ENCODE peak calls at places on chromosome 13, in eight cellular contexts. D is fibroblast of the conjunctiva; I is amniotic stem cell; A is GM12878; B is left cardiac atrium; R is activated CD4-positive, alpha-beta T cell treated with anti-CD3 and anti-CD28 coated beads, Interleukin-2, amount 50 U/mL, for 1 hour; Q is SK-N-SH; G is CD4-positive, alpha-beta T cell. O is an unnamed sample.
A peak's percentile ranks its signal among the peaks of the same experiment; 100 is the strongest.

GRCh38 chr13:50384724-50385123 is 369.5 kb downstream of the KCNRG start:
- DNase-seq in D (no peak), I (no peak), A (no peak), B (no peak), R (no peak), Q (no peak), G (no peak), O (no peak)

GRCh38 chr13:73167046-73167820 is 108.4 kb downstream of the KLF5 start:
- DNase-seq in D (no peak), I (no peak), A (no peak), B (no peak), R (no peak), Q (no peak), G (no peak), O (no peak)

GRCh38 chr13:99657848-99658265 is 156.6 kb downstream of the TM9SF2 start:
- DNase-seq in D (no peak), I (no peak), A (no peak), B (peak; percentile 55), R (peak; percentile 9), Q (peak; percentile 28), G (peak; percentile 30), O (no peak)

GRCh38 chr13:31369213-31369612 is 169.4 kb downstream of the B3GLCT start:
- DNase-seq in D (no peak), I (no peak), A (no peak), B (no peak), R (no peak), Q (no peak), G (no peak), O (no peak)

GRCh38 chr13:66640231-66640630 is 589.9 kb downstream of the PCDH9 start:
- DNase-seq in D (no peak), I (no peak), A (no peak), B (no peak), R (no peak), Q (no peak), G (no peak), O (no peak)

GRCh38 chr13:97257800-97258799 is 36.0 kb downstream of the MBNL2 start:
- DNase-seq in D (peak; percentile 68), I (peak; percentile 66), A (peak; percentile 37), B (peak; percentile 75), R (peak; percentile 4), Q (no peak), G (no peak), O (peak; percentile 86)

GRCh38 chr13:107964356-107964755 is 251.0 kb downstream of the LIG4 start:
- DNase-seq in D (no peak), I (no peak), A (no peak), B (no peak), R (no peak), Q (no peak), G (no peak), O (no peak)

GRCh38 chr13:113006660-113007059 is 37.6 kb downstream of the MCF2L start:
- DNase-seq in D (no peak), I (no peak), A (no peak), B (no peak), R (no peak), Q (no peak), G (no peak), O (no peak)

GRCh38 chr13:97280478-97280877 is 58.3 kb downstream of the MBNL2 start:
- DNase-seq in D (no peak), I (no peak), A (no peak), B (no peak), R (no peak), Q (peak; percentile 33), G (no peak), O (no peak)

GRCh38 chr13:48784906-48785555 is 131.3 kb downstream of the CYSLTR2 start:
- DNase-seq in D (no peak), I (no peak), A (no peak), B (no peak), R (no peak), Q (no peak), G (no peak), O (no peak)

GRCh38 chr13:64912141-64912540 is 2318.0 kb downstream of the PCDH9 start:
- DNase-seq in D (peak; percentile 5), I (peak; percentile 13), A (no peak), B (no peak), R (no peak), Q (no peak), G (no peak), O (no peak)

GRCh38 chr13:39297664-39298171 is 259.5 kb downstream of the NHLRC3 start:
- DNase-seq in D (no peak), I (no peak), A (no peak), B (no peak), R (no peak), Q (no peak), G (no peak), O (no peak)

GRCh38 chr13:40148103-40148502 is 492.6 kb downstream of the COG6 start:
- DNase-seq in D (no peak), I (no peak), A (no peak), B (no peak), R (peak; percentile 17), Q (no peak), G (no peak), O (no peak)

GRCh38 chr13:112350300-112350699 is 25.9 kb upstream of the SPACA7 start:
- DNase-seq in D (no peak), I (no peak), A (no peak), B (no peak), R (no peak), Q (no peak), G (no peak), O (no peak)

GRCh38 chr13:113668491-113668971 is 1.5 kb downstream of the GRK1 start:
- DNase-seq in D (no peak), I (no peak), A (no peak), B (no peak), R (no peak), Q (no peak), G (no peak), O (peak; percentile 43)

O was measured in osteoblast.